ENCODE peak calls at places on chromosome 10, in eight cellular contexts. V is A549, Z is IMR-90, A is prostate gland, U is heart left ventricle, Y is right lobe of liver, P is NB4, C is Peyer's patch. E is an unnamed sample.

GRCh38 chr10:132666733-132667612 is 119.0 kb downstream of the NKX6-2 start:
- DNase-seq in V (no peak), Z (peak), A (no peak), U (no peak), Y (no peak), P (no peak), C (no peak), E (no peak)

GRCh38 chr10:56319386-56319785 is 41.7 kb downstream of the ZWINT start:
- DNase-seq in V (peak), Z (peak), A (no peak), U (no peak), Y (no peak), P (peak), C (no peak), E (no peak)

GRCh38 chr10:62095341-62096071 is 173.1 kb downstream of the RTKN2 start:
- DNase-seq in V (peak), Z (peak), A (peak), U (no peak), Y (no peak), P (no peak), C (no peak), E (no peak)

GRCh38 chr10:12180221-12180974 is 15.3 kb downstream of the NUDT5 start:
- DNase-seq in V (no peak), Z (no peak), A (no peak), U (no peak), Y (no peak), P (no peak), C (no peak), E (no peak)

GRCh38 chr10:23826399-23826798 is 382.5 kb upstream of the KIAA1217 start:
- DNase-seq in V (peak), Z (no peak), A (peak), U (peak), Y (no peak), P (peak), C (no peak), E (peak)

GRCh38 chr10:110847351-110847750 is 24.4 kb upstream of the PDCD4 start:
- DNase-seq in V (no peak), Z (no peak), A (no peak), U (no peak), Y (no peak), P (no peak), C (no peak), E (no peak)

GRCh38 chr10:71316081-71316785 is 2.8 kb upstream of the SLC29A3 start:
- DNase-seq in V (no peak), Z (peak), A (no peak), U (no peak), Y (no peak), P (peak), C (no peak), E (no peak)

GRCh38 chr10:6151087-6151977 is 51.4 kb upstream of the PFKFB3 start:
- DNase-seq in V (peak), Z (peak), A (peak), U (peak), Y (no peak), P (peak), C (peak), E (peak)

GRCh38 chr10:126523071-126523470 is 134.8 kb upstream of the ADAM12 start:
- DNase-seq in V (no peak), Z (no peak), A (no peak), U (no peak), Y (no peak), P (no peak), C (no peak), E (no peak)

GRCh38 chr10:53422223-53422888 is 649.8 kb upstream of the MBL2 start:
- DNase-seq in V (no peak), Z (no peak), A (no peak), U (no peak), Y (no peak), P (no peak), C (no peak), E (no peak)

GRCh38 chr10:11713963-11714362 is 28.2 kb upstream of the ECHDC3 start:
- DNase-seq in V (no peak), Z (no peak), A (no peak), U (no peak), Y (no peak), P (no peak), C (no peak), E (no peak)

GRCh38 chr10:73899401-73899780 is 11.5 kb upstream of the PLAU start:
- DNase-seq in V (no peak), Z (peak), A (no peak), U (no peak), Y (no peak), P (peak), C (no peak), E (no peak)

GRCh38 chr10:78972160-78972946 is 96.4 kb upstream of the ZMIZ1 start:
- DNase-seq in V (peak), Z (peak), A (peak), U (peak), Y (peak), P (peak), C (peak), E (peak)

GRCh38 chr10:88048312-88048711 is 184.9 kb downstream of the PTEN start:
- DNase-seq in V (no peak), Z (peak), A (no peak), U (no peak), Y (no peak), P (no peak), C (no peak), E (no peak)

GRCh38 chr10:133412381-133412711 is 12.1 kb downstream of the SPRN start:
- DNase-seq in V (no peak), Z (no peak), A (no peak), U (no peak), Y (no peak), P (no peak), C (no peak), E (no peak)

GRCh38 chr10:114309111-114309651 is 70.1 kb downstream of the VWA2 start:
- DNase-seq in V (no peak), Z (peak), A (no peak), U (no peak), Y (no peak), P (no peak), C (no peak), E (no peak)

GRCh38 chr10:133070402-133070801 is 17.3 kb upstream of the ADGRA1 start:
- DNase-seq in V (no peak), Z (no peak), A (no peak), U (no peak), Y (no peak), P (no peak), C (no peak), E (no peak)

GRCh38 chr10:131536676-131537075 is 225.2 kb upstream of the TCERG1L start:
- DNase-seq in V (no peak), Z (no peak), A (no peak), U (no peak), Y (no peak), P (no peak), C (no peak), E (no peak)

GRCh38 chr10:115996031-115996430 is 277.0 kb downstream of the GFRA1 start:
- DNase-seq in V (no peak), Z (no peak), A (no peak), U (no peak), Y (no peak), P (no peak), C (no peak), E (no peak)

GRCh38 chr10:7085147-7085912 is 325.5 kb downstream of the SFMBT2 start:
- DNase-seq in V (no peak), Z (peak), A (no peak), U (no peak), Y (no peak), P (peak), C (no peak), E (no peak)

GRCh38 chr10:97598407-97599271 is 9.1 kb downstream of the C10orf62 start:
- DNase-seq in V (no peak), Z (no peak), A (no peak), U (no peak), Y (no peak), P (no peak), C (no peak), E (no peak)

GRCh38 chr10:74078037-74078436 is 72.6 kb downstream of the AP3M1 start:
- DNase-seq in V (peak), Z (peak), A (no peak), U (no peak), Y (no peak), P (peak), C (no peak), E (no peak)

GRCh38 chr10:97320480-97321031 is 1.5 kb downstream of the FRAT1 start:
- DNase-seq in V (no peak), Z (no peak), A (no peak), U (peak), Y (peak), P (no peak), C (peak), E (peak)

GRCh38 chr10:74418285-74418872 is 267.4 kb downstream of the ADK start:
- DNase-seq in V (no peak), Z (no peak), A (no peak), U (no peak), Y (no peak), P (no peak), C (no peak), E (peak)

GRCh38 chr10:1572519-1573333 is 164.6 kb downstream of the ADARB2 start:
- DNase-seq in V (no peak), Z (no peak), A (no peak), U (no peak), Y (peak), P (no peak), C (no peak), E (no peak)

GRCh38 chr10:44512345-44513095 is 127.6 kb upstream of the CXCL12 start:
- DNase-seq in V (no peak), Z (no peak), A (no peak), U (no peak), Y (no peak), P (no peak), C (no peak), E (no peak)

GRCh38 chr10:75743231-75743864 is 311.9 kb downstream of the LRMDA start:
- DNase-seq in V (no peak), Z (no peak), A (no peak), U (no peak), Y (no peak), P (peak), C (no peak), E (no peak)

GRCh38 chr10:121325490-121326231 is 272.6 kb downstream of the FGFR2 start:
- DNase-seq in V (peak), Z (no peak), A (no peak), U (no peak), Y (no peak), P (no peak), C (no peak), E (no peak)

GRCh38 chr10:100483876-100484666 is 21.3 kb downstream of the WNT8B start:
- DNase-seq in V (no peak), Z (no peak), A (no peak), U (no peak), Y (no peak), P (no peak), C (no peak), E (no peak)

GRCh38 chr10:126787201-126787600 is 116.7 kb upstream of the C10orf90 start:
- DNase-seq in V (no peak), Z (no peak), A (no peak), U (no peak), Y (no peak), P (no peak), C (no peak), E (no peak)

DNA sequence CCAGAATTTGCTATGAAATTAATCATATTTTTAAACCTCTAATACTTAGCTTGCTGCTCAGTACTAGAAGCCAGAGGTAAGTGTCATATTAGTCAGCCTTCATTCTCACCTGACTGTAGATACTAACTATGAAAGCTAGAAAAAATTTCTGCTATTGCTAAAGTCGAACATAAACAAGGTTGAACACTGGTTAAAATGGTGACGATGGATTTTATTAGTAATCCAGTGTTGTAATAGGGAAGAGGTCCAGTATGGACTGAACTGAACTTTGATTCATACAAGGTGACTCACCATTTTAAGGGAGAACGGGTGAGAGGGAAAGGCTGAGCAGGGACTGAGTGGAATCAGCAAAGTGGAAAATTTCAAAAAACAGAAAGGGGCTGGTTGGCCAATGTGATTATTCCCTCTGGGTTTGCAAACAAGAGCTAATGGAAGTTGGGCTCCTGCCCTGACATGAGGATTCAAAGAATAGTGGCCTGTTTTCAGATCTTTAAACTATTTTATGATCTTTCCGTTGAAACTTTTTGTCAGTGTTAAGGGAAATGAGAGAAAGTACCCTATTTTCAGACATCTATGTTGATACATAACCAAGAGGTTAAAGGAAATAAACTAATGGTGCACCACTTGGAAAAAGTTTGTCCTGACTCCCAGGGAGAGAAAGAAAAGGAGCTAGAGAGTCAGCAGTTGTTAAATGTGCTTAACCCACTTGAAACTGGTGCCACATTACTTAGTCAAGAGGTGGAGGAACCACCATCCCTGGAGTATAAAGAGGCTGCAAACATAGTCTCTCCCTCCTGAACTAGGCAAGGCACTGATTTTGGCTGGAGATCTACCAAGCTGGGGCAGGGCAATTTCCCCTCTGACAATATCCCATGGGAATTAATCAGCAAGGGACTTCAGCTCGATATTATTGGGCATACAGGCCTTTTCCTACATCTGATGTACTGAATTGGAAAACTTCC is 15.3 kb upstream of the AKR1C1 start:
- DNase-seq in V (peak), Z (peak), A (peak), U (peak), Y (peak), P (no peak), C (no peak), E (peak)
- TF ChIP-seq POLR2A in V (no peak), Z (no peak), A (no peak), U (no peak), Y (peak), P (no peak), C (no peak), E (no peak)

GRCh38 chr10:103168436-103168835 is 24.6 kb downstream of the NT5C2 start:
- DNase-seq in V (peak), Z (peak), A (no peak), U (no peak), Y (no peak), P (no peak), C (no peak), E (no peak)
- TF ChIP-seq POLR2A in V (no peak), Z (no peak), A (no peak), U (no peak), Y (no peak), P (no peak), C (no peak), E (no peak)

DNA sequence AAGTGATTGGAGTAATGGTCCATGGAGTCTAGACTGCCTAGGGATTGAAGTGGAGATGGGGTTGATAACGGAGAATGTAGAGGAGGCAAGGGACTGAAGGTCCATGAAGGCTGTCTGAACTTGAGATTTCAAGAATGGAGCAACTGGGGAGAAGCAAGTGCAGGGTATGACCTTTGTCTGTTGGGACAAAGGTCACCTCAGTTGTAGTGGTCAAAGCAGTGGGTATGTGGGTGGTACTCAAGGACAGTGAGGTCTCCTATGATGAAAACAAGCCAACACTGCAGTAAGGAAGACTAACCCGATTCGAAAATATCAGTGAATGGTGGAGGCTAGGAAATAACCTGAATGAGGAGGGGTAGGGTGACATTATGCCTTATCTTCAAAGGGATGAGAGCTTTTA is 5.4 kb upstream of the DDX21 start:
- DNase-seq in V (no peak), Z (no peak), A (no peak), U (no peak), Y (no peak), P (no peak), C (no peak), E (no peak)
- TF ChIP-seq POLR2A in V (no peak), Z (no peak), A (no peak), U (no peak), Y (no peak), P (no peak), C (no peak), E (no peak)

GRCh38 chr10:69728335-69728861 is 73.3 kb upstream of the COL13A1 start:
- DNase-seq in V (peak), Z (peak), A (no peak), U (no peak), Y (no peak), P (no peak), C (no peak), E (peak)
- TF ChIP-seq POLR2A in V (no peak), Z (no peak), A (no peak), U (no peak), Y (no peak), P (no peak), C (no peak), E (no peak)

GRCh38 chr10:86951184-86951761 is 6.1 kb downstream of the MMRN2 start:
- DNase-seq in V (no peak), Z (no peak), A (no peak), U (no peak), Y (no peak), P (no peak), C (no peak), E (no peak)
- TF ChIP-seq POLR2A in V (no peak), Z (no peak), A (no peak), U (no peak), Y (no peak), P (no peak), C (no peak), E (no peak)